ENCODE peak calls at places on chromosomes 6 and 20, in nine cellular contexts. K is upper lobe of left lung, M is adrenal gland, C is endodermal cell, I is heart left ventricle, H is fibroblast of lung, S is kidney, U is AG09319, O is stomach. Y is an unnamed sample.

GRCh38 chr6:11522819-11523218 is 14.7 kb upstream of the TMEM170B start:
- DNase-seq in K (peak), M (peak), C (no peak), I (peak), H (no peak), S (no peak), U (no peak), O (no peak), Y (no peak)

GRCh38 chr6:38185752-38186151 is 366.2 kb downstream of the ZFAND3 start:
- DNase-seq in K (peak), M (no peak), C (no peak), I (no peak), H (no peak), S (no peak), U (no peak), O (no peak), Y (no peak)

GRCh38 chr20:44532248-44532980 is 10.5 kb upstream of the SERINC3 start:
- DNase-seq in K (no peak), M (peak), C (no peak), I (no peak), H (no peak), S (no peak), U (no peak), O (no peak), Y (no peak)

GRCh38 chr6:14728396-14729024 is 517.4 kb upstream of the JARID2 start:
- DNase-seq in K (peak), M (peak), C (peak), I (peak), H (peak), S (no peak), U (no peak), O (no peak), Y (no peak)

GRCh38 chr6:77361018-77361417 is 102.3 kb downstream of the HTR1B start:
- DNase-seq in K (no peak), M (no peak), C (no peak), I (no peak), H (peak), S (no peak), U (no peak), O (no peak), Y (no peak)

GRCh38 chr6:5285526-5285925 is 24.2 kb downstream of the FARS2 start:
- DNase-seq in K (no peak), M (no peak), C (no peak), I (no peak), H (no peak), S (no peak), U (no peak), O (no peak), Y (no peak)

GRCh38 chr6:145850671-145851070 is 36.1 kb upstream of the FBXO30 start:
- DNase-seq in K (no peak), M (no peak), C (no peak), I (no peak), H (no peak), S (no peak), U (no peak), O (no peak), Y (no peak)

GRCh38 chr6:140774080-140774505 is 1358.6 kb upstream of the GJE1 start:
- DNase-seq in K (no peak), M (peak), C (no peak), I (peak), H (peak), S (no peak), U (peak), O (no peak), Y (no peak)

GRCh38 chr6:114659513-114659912 is 316.7 kb upstream of the HS3ST5 start:
- DNase-seq in K (no peak), M (no peak), C (no peak), I (no peak), H (no peak), S (no peak), U (no peak), O (no peak), Y (no peak)

GRCh38 chr6:165106261-165106660 is 203.1 kb downstream of the C6orf118 start:
- DNase-seq in K (no peak), M (no peak), C (no peak), I (no peak), H (no peak), S (no peak), U (no peak), O (no peak), Y (no peak)

GRCh38 chr20:3786126-3786484 is 435 bp downstream of the CENPB start:
- DNase-seq in K (no peak), M (peak), C (peak), I (peak), H (peak), S (no peak), U (no peak), O (peak), Y (no peak)
- TF ChIP-seq CTCF in K (no peak), M (no peak), C (no peak), I (no peak), H (no peak), S (no peak), U (no peak), O (no peak), Y (no peak)

GRCh38 chr6:146905313-146905712 is 298.9 kb upstream of the STXBP5 start:
- DNase-seq in K (no peak), M (peak), C (no peak), I (peak), H (peak), S (no peak), U (peak), O (peak), Y (no peak)

GRCh38 chr6:146904596-146904995 is 299.6 kb upstream of the STXBP5 start:
- DNase-seq in K (no peak), M (no peak), C (no peak), I (no peak), H (no peak), S (no peak), U (no peak), O (no peak), Y (no peak)

GRCh38 chr6:146898888-146899227 is 300.1 kb downstream of the ADGB start:
- DNase-seq in K (no peak), M (no peak), C (no peak), I (no peak), H (no peak), S (no peak), U (no peak), O (no peak), Y (no peak)

GRCh38 chr6:146902846-146903245 is 301.4 kb upstream of the STXBP5 start:
- DNase-seq in K (no peak), M (no peak), C (no peak), I (no peak), H (no peak), S (no peak), U (no peak), O (no peak), Y (no peak)

GRCh38 chr6:146901940-146902816 is 302.0 kb upstream of the STXBP5 start:
- DNase-seq in K (no peak), M (no peak), C (no peak), I (no peak), H (no peak), S (no peak), U (no peak), O (no peak), Y (no peak)
- TF ChIP-seq CTCF in K (no peak), M (peak), C (no peak), I (no peak), H (peak), S (no peak), U (peak), O (no peak), Y (no peak)

GRCh38 chr6:402901-403658 is 11.5 kb downstream of the IRF4 start:
- DNase-seq in K (no peak), M (no peak), C (no peak), I (no peak), H (no peak), S (no peak), U (no peak), O (no peak), Y (no peak)

GRCh38 chr6:401994-402640 is 10.6 kb downstream of the IRF4 start:
- DNase-seq in K (no peak), M (no peak), C (no peak), I (no peak), H (no peak), S (peak), U (no peak), O (no peak), Y (no peak)

GRCh38 chr6:404685-405423 is 13.3 kb downstream of the IRF4 start:
- DNase-seq in K (no peak), M (no peak), C (no peak), I (no peak), H (no peak), S (no peak), U (no peak), O (no peak), Y (no peak)

GRCh38 chr6:401239-401993 is 9.9 kb downstream of the IRF4 start:
- DNase-seq in K (no peak), M (no peak), C (no peak), I (no peak), H (no peak), S (peak), U (no peak), O (no peak), Y (no peak)

DNA sequence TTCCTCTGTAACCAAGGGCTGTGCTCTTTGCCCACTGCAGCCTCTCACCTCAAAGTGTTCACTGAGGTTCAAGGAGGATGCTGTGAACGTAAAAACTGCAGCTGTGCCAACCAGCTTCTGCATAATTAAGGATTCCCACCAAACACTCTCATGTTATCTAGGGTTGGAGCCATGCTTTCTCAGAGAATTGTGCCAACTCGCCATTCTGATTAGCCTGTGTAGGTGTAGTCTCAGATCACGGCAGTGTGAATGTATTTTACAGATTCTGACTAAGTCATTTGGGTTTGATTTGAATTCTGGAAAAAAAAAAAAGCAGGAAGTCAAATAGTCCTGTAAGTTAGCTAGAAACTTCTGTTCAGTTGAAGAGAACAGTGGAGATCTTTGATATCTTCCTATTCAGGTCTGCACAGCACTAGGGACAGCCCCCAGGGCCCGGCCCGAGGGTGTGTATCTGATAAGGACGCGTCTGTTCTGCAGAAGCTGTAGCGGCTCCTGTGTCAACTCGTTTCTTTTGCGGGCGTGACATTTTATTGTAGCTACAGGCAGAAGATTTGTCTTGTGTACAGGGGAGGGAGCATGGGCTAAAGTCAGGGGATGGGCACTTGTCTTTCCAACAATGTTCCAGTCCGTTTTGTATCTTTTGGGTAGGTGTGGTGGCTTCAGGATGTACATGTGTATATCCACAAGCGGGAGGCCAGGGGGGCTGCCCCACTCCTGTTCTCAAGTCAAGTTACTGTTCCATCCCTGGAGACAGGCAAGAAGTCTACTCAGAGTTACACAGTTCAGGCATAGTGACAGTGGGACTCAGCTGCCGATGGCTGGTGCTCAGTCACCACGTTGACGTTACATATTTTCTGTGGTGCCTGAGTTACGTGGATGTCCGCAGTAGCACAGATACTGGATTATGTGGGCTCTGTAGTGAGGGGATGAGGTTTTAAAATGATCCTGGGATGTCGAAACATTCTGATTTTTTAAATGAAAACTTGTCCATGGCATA is 12.4 kb downstream of the IRF4 start:
- DNase-seq in K (no peak), M (no peak), C (no peak), I (no peak), H (no peak), S (no peak), U (no peak), O (no peak), Y (no peak)
- TF ChIP-seq CTCF in K (no peak), M (no peak), C (no peak), I (no peak), H (no peak), S (no peak), U (no peak), O (no peak), Y (no peak)

GRCh38 chr6:45082091-45082490 is 246.0 kb upstream of the RUNX2 start:
- DNase-seq in K (no peak), M (no peak), C (no peak), I (no peak), H (peak), S (no peak), U (no peak), O (no peak), Y (no peak)

GRCh38 chr6:45081634-45082033 is 246.5 kb upstream of the RUNX2 start:
- DNase-seq in K (no peak), M (no peak), C (no peak), I (no peak), H (no peak), S (no peak), U (no peak), O (no peak), Y (no peak)

GRCh38 chr6:45084257-45084656 is 243.9 kb upstream of the RUNX2 start:
- DNase-seq in K (no peak), M (no peak), C (no peak), I (no peak), H (peak), S (no peak), U (no peak), O (no peak), Y (no peak)

GRCh38 chr6:45092135-45092534 is 236.0 kb upstream of the RUNX2 start:
- DNase-seq in K (no peak), M (no peak), C (no peak), I (no peak), H (no peak), S (no peak), U (no peak), O (no peak), Y (no peak)

GRCh38 chr6:45086685-45087084 is 241.4 kb upstream of the RUNX2 start:
- DNase-seq in K (no peak), M (no peak), C (no peak), I (no peak), H (no peak), S (no peak), U (no peak), O (no peak), Y (no peak)
- TF ChIP-seq CTCF in K (no peak), M (no peak), C (no peak), I (no peak), H (no peak), S (no peak), U (no peak), O (no peak), Y (no peak)

GRCh38 chr6:75608304-75608703 is 6.6 kb downstream of the SENP6 start:
- DNase-seq in K (no peak), M (no peak), C (no peak), I (no peak), H (no peak), S (no peak), U (no peak), O (no peak), Y (no peak)

GRCh38 chr6:75608955-75609533 is 7.4 kb downstream of the SENP6 start:
- DNase-seq in K (peak), M (no peak), C (no peak), I (no peak), H (no peak), S (no peak), U (no peak), O (no peak), Y (no peak)

GRCh38 chr6:75611011-75611701 is 9.5 kb downstream of the SENP6 start:
- DNase-seq in K (no peak), M (no peak), C (no peak), I (no peak), H (peak), S (no peak), U (no peak), O (no peak), Y (no peak)

GRCh38 chr6:75611702-75612375 is 10.2 kb downstream of the SENP6 start:
- DNase-seq in K (no peak), M (no peak), C (no peak), I (no peak), H (peak), S (no peak), U (no peak), O (no peak), Y (no peak)

GRCh38 chr6:75609639-75610590 is 8.2 kb downstream of the SENP6 start:
- DNase-seq in K (no peak), M (no peak), C (no peak), I (no peak), H (peak), S (no peak), U (no peak), O (no peak), Y (no peak)
- TF ChIP-seq CTCF in K (no peak), M (no peak), C (no peak), I (no peak), H (no peak), S (no peak), U (no peak), O (no peak), Y (no peak)

Y was measured in activated B cell treated with CpG ODN at 0.5 μM for 24 hours.